ENCODE peak calls at places on chromosomes 4 and X, in seven cellular contexts. One of them, this sample, is unnamed.

GRCh38 chr4:7365472-7366179 is 69.1 kb downstream of the PSAPL1 start:
- DNase-seq in GM20000: no peak
- DNase-seq in HAP-1: no peak
- DNase-seq in right lobe of liver: no peak
- DNase-seq in sciatic nerve: no peak
- DNase-seq in hippocampal formation: peak
- DNase-seq in NCI-H345: peak
- DNase-seq in this sample: no peak

GRCh38 chr4:154491341-154491679 is 289 bp downstream of the DCHS2 start:
- DNase-seq in GM20000: peak
- DNase-seq in HAP-1: no peak
- DNase-seq in right lobe of liver: no peak
- DNase-seq in sciatic nerve: no peak
- DNase-seq in hippocampal formation: no peak
- DNase-seq in NCI-H345: no peak
- DNase-seq in this sample: no peak

GRCh38 chrX:57904481-57904880 is 5.8 kb downstream of the ZXDA start:
- DNase-seq in GM20000: no peak
- DNase-seq in HAP-1: no peak
- DNase-seq in right lobe of liver: no peak
- DNase-seq in sciatic nerve: no peak
- DNase-seq in hippocampal formation: no peak
- DNase-seq in NCI-H345: no peak
- DNase-seq in this sample: no peak

GRCh38 chr4:119218093-119218492 is 5.6 kb downstream of the USP53 start:
- DNase-seq in GM20000: no peak
- DNase-seq in HAP-1: no peak
- DNase-seq in right lobe of liver: no peak
- DNase-seq in sciatic nerve: no peak
- DNase-seq in hippocampal formation: no peak
- DNase-seq in NCI-H345: no peak
- DNase-seq in this sample: no peak

GRCh38 chrX:132023117-132023895 is at the start of gene STK26:
- DNase-seq in GM20000: peak
- DNase-seq in HAP-1: peak
- DNase-seq in right lobe of liver: peak
- DNase-seq in sciatic nerve: peak
- DNase-seq in hippocampal formation: no peak
- DNase-seq in NCI-H345: peak
- DNase-seq in this sample: peak

GRCh38 chrX:10750581-10750980 is 130.2 kb upstream of the MID1 start:
- DNase-seq in GM20000: no peak
- DNase-seq in HAP-1: no peak
- DNase-seq in right lobe of liver: no peak
- DNase-seq in sciatic nerve: no peak
- DNase-seq in hippocampal formation: no peak
- DNase-seq in NCI-H345: no peak
- DNase-seq in this sample: no peak

GRCh38 chr4:39621582-39621981 is 17.1 kb downstream of the SMIM14 start:
- DNase-seq in GM20000: no peak
- DNase-seq in HAP-1: no peak
- DNase-seq in right lobe of liver: no peak
- DNase-seq in sciatic nerve: no peak
- DNase-seq in hippocampal formation: no peak
- DNase-seq in NCI-H345: no peak
- DNase-seq in this sample: no peak

GRCh38 chr4:26544421-26544820 is 39.5 kb upstream of the TBC1D19 start:
- DNase-seq in GM20000: no peak
- DNase-seq in HAP-1: no peak
- DNase-seq in right lobe of liver: no peak
- DNase-seq in sciatic nerve: no peak
- DNase-seq in hippocampal formation: no peak
- DNase-seq in NCI-H345: no peak
- DNase-seq in this sample: no peak

GRCh38 chrX:65451663-65452062 is 82.9 kb downstream of the LAS1L start:
- DNase-seq in GM20000: peak
- DNase-seq in HAP-1: peak
- DNase-seq in right lobe of liver: no peak
- DNase-seq in sciatic nerve: no peak
- DNase-seq in hippocampal formation: no peak
- DNase-seq in NCI-H345: peak
- DNase-seq in this sample: no peak

GRCh38 chr4:70425306-70425705 is 27.6 kb downstream of the OPRPN start:
- DNase-seq in GM20000: no peak
- DNase-seq in HAP-1: no peak
- DNase-seq in right lobe of liver: no peak
- DNase-seq in sciatic nerve: no peak
- DNase-seq in hippocampal formation: no peak
- DNase-seq in NCI-H345: no peak
- DNase-seq in this sample: no peak

This sample was measured in ureter.